ENCODE peak calls at places on chromosomes 3 and 15, in eight cellular contexts. X, R, P, I, V, K, J and T are unnamed samples.

GRCh38 chr15:33561407-33561806 is 250.6 kb downstream of the RYR3 start:
- DNase-seq in I (no peak), P (no peak), J (peak; percentile 6), R (no peak), X (no peak), V (no peak), K (no peak), T (no peak)

GRCh38 chr15:92018535-92019239 is 165.2 kb downstream of the SLCO3A1 start:
- DNase-seq in K (no peak), R (no peak), X (no peak), P (no peak), J (no peak), I (no peak), V (no peak), T (no peak)

GRCh38 chr3:124125320-124125719 is 133.4 kb upstream of the ROPN1 start:
- DNase-seq in J (no peak), X (no peak), R (no peak), I (no peak), V (peak; percentile 36), K (no peak), P (no peak), T (no peak)

GRCh38 chr3:29465836-29466235 is 185.0 kb downstream of the RBMS3 start:
- DNase-seq in X (no peak), V (no peak), P (no peak), J (peak; percentile 39), K (no peak), R (no peak), I (no peak), T (no peak)

GRCh38 chr15:68672251-68672650 is 93.5 kb downstream of the CORO2B start:
- DNase-seq in V (no peak), X (no peak), K (no peak), J (no peak), P (no peak), R (no peak), I (no peak), T (no peak)

GRCh38 chr3:150635076-150635475 is 32.0 kb downstream of the SELENOT start:
- DNase-seq in P (no peak), R (no peak), X (no peak), V (no peak), J (no peak), I (no peak), K (no peak), T (no peak)

GRCh38 chr3:119695480-119695879 is 7.3 kb upstream of the CFAP91 start:
- DNase-seq in J (peak; percentile 20), P (no peak), R (peak; percentile 30), V (no peak), I (no peak), X (no peak), K (no peak), T (no peak)

GRCh38 chr3:152398495-152398894 is 129.8 kb downstream of the MBNL1 start:
- DNase-seq in J (peak; percentile 26), I (no peak), K (no peak), R (no peak), P (no peak), X (no peak), V (no peak), T (no peak)

GRCh38 chr15:88621789-88622604 is 857 bp downstream of the AEN start:
- DNase-seq in X (peak; percentile 83), V (peak; percentile 48), R (peak; percentile 85), P (no peak), J (no peak), K (peak; percentile 64), I (peak; percentile 52), T (no peak)

GRCh38 chr3:197331131-197331530 is 32.7 kb upstream of the DLG1 start:
- DNase-seq in I (no peak), K (no peak), V (no peak), R (peak; percentile 27), P (no peak), J (peak; percentile 35), X (no peak), T (no peak)

GRCh38 chr15:39736646-39737550 is 45.7 kb downstream of the FSIP1 start:
- DNase-seq in J (peak; percentile 8), P (no peak), R (no peak), V (no peak), I (no peak), X (no peak), K (no peak), T (peak; percentile 78)

GRCh38 chr3:37457392-37458065 is 283.1 kb upstream of the LRRFIP2 start:
- DNase-seq in X (no peak), K (no peak), R (no peak), J (peak; percentile 54), V (peak; percentile 33), I (no peak), P (no peak), T (peak; percentile 61)

GRCh38 chr3:149638401-149639092 is 19.3 kb downstream of the WWTR1 start:
- DNase-seq in J (peak; percentile 47), I (no peak), K (no peak), X (no peak), V (peak; percentile 24), P (no peak), R (no peak), T (no peak)

GRCh38 chr15:40600956-40601355 is 6.9 kb downstream of the KNL1 start:
- DNase-seq in R (no peak), X (no peak), V (no peak), I (no peak), K (no peak), J (no peak), P (no peak), T (no peak)

GRCh38 chr3:182331356-182331755 is 461.9 kb upstream of the ATP11B start:
- DNase-seq in V (no peak), K (no peak), R (no peak), J (no peak), P (no peak), X (no peak), I (no peak), T (no peak)

GRCh38 chr3:105584351-105584790 is 217.7 kb downstream of the ALCAM start:
- DNase-seq in I (no peak), R (no peak), P (no peak), V (no peak), X (no peak), J (no peak), K (no peak), T (no peak)

GRCh38 chr15:33243393-33243792 is 48.9 kb upstream of the FMN1 start:
- DNase-seq in X (no peak), I (no peak), J (no peak), K (no peak), V (no peak), R (no peak), P (no peak), T (no peak)

GRCh38 chr3:127455541-127456450 is 134.7 kb downstream of the TPRA1 start:
- DNase-seq in X (no peak), J (peak; percentile 68), P (peak; percentile 43), V (peak; percentile 64), K (peak; percentile 34), I (peak; percentile 95), R (peak; percentile 77), T (peak; percentile 80)

GRCh38 chr3:42936157-42936981 is 30.4 kb downstream of the ZNF662 start:
- DNase-seq in R (no peak), I (no peak), K (no peak), P (no peak), J (peak; percentile 66), X (no peak), V (peak; percentile 44), T (peak; percentile 64)

GRCh38 chr3:7759630-7760029 is 742.0 kb upstream of the LMCD1 start:
- DNase-seq in K (no peak), V (no peak), J (no peak), R (no peak), P (no peak), X (no peak), I (no peak), T (no peak)

GRCh38 chr3:72274511-72275295 is 489.8 kb upstream of the PROK2 start:
- DNase-seq in R (no peak), J (peak; percentile 93), K (peak; percentile 17), I (no peak), V (no peak), X (no peak), P (no peak), T (peak; percentile 66)

GRCh38 chr3:175193815-175194518 is 334.8 kb downstream of the NAALADL2 start:
- DNase-seq in J (no peak), X (no peak), P (no peak), R (peak; percentile 45), I (no peak), K (no peak), V (no peak), T (no peak)

GRCh38 chr15:25345943-25346342 is 92.9 kb downstream of the UBE3A start:
- DNase-seq in J (peak; percentile 52), K (no peak), X (no peak), V (peak; percentile 45), P (no peak), R (no peak), I (no peak), T (peak; percentile 75)

GRCh38 chr3:87062685-87063084 is 71.7 kb upstream of the VGLL3 start:
- DNase-seq in V (no peak), J (no peak), X (no peak), R (no peak), K (no peak), P (no peak), I (no peak), T (no peak)

GRCh38 chr15:88477126-88477525 is 9.6 kb downstream of the MRPS11 start:
- DNase-seq in X (no peak), V (no peak), R (no peak), P (no peak), J (no peak), K (no peak), I (no peak), T (no peak)

GRCh38 chr3:140341817-140342403 is 336.0 kb upstream of the TRIM42 start:
- DNase-seq in R (no peak), I (no peak), J (no peak), X (no peak), K (no peak), P (no peak), V (no peak), T (no peak)

GRCh38 chr3:19891740-19892139 is 42.3 kb downstream of the EFHB start:
- DNase-seq in J (no peak), R (peak; percentile 19), K (no peak), V (no peak), X (no peak), I (no peak), P (no peak), T (no peak)

GRCh38 chr3:134694946-134695543 is 44.2 kb upstream of the KY start:
- DNase-seq in R (no peak), J (no peak), K (no peak), V (no peak), X (no peak), I (no peak), P (no peak), T (no peak)

GRCh38 chr3:6860911-6861330 is at the start of gene GRM7:
- DNase-seq in R (no peak), J (no peak), V (peak; percentile 14), P (no peak), I (no peak), X (no peak), K (no peak), T (no peak)

GRCh38 chr3:126811530-126811929 is 107.5 kb downstream of the CHCHD6 start:
- DNase-seq in P (no peak), J (peak; percentile 15), V (no peak), I (no peak), K (no peak), X (no peak), R (no peak), T (no peak)

GRCh38 chr3:49701388-49702077 is 12.2 kb downstream of the RNF123 start:
- DNase-seq in X (peak; percentile 17), V (no peak), R (no peak), P (no peak), J (no peak), I (no peak), K (no peak), T (no peak)

GRCh38 chr3:194587438-194587931 is 45.7 kb downstream of the TMEM44 start:
- DNase-seq in V (no peak), R (no peak), K (no peak), J (peak; percentile 93), P (no peak), X (no peak), I (no peak), T (peak; percentile 73)